ENCODE peak calls at places on chromosomes 13 and 19, in six cellular contexts. L is SHP77 treated with DMSO at 0.1 percent for 48 hours; F is cardiac fibroblast; W is AG08395; O is stimulated activated CD8-positive, alpha-beta memory T cell treated with anti-CD3 and anti-CD28 coated beads, Interleukin-4, amount 100 ng/mL, for 48 hours; U is foreskin fibroblast. K is an unnamed sample.

GRCh38 chr13:74443623-74444022 is 309.4 kb upstream of the KLF12 start:
- DNase-seq in L (no peak), F (peak), W (peak), O (no peak), U (peak), K (peak)

GRCh38 chr19:46721269-46722003 is 4.5 kb upstream of the PRKD2 start:
- DNase-seq in L (no peak), F (no peak), W (no peak), O (no peak), U (no peak), K (no peak)

GRCh38 chr19:6250909-6251308 is 28.9 kb downstream of the MLLT1 start:
- DNase-seq in L (no peak), F (no peak), W (no peak), O (no peak), U (no peak), K (no peak)

GRCh38 chr19:49224856-49225255 is 67.3 kb downstream of the TRPM4 start:
- DNase-seq in L (peak), F (peak), W (peak), O (peak), U (peak), K (peak)

GRCh38 chr19:15583346-15583745 is 31.7 kb upstream of the CYP4F8 start:
- DNase-seq in L (no peak), F (no peak), W (no peak), O (no peak), U (no peak), K (no peak)

GRCh38 chr13:72648513-72649065 is 78.8 kb downstream of the MZT1 start:
- DNase-seq in L (no peak), F (no peak), W (no peak), O (no peak), U (no peak), K (peak)

GRCh38 chr19:12778020-12778904 is 2.9 kb upstream of the HOOK2 start:
- DNase-seq in L (peak), F (peak), W (peak), O (peak), U (peak), K (peak)

GRCh38 chr13:30020726-30021312 is 170.4 kb upstream of the UBL3 start:
- DNase-seq in L (no peak), F (peak), W (peak), O (no peak), U (peak), K (peak)

GRCh38 chr13:40379794-40380608 is 286.4 kb downstream of the FOXO1 start:
- DNase-seq in L (no peak), F (no peak), W (no peak), O (no peak), U (no peak), K (no peak)

GRCh38 chr13:42753697-42754096 is 27.7 kb upstream of the FAM216B start:
- DNase-seq in L (no peak), F (peak), W (no peak), O (no peak), U (no peak), K (peak)

GRCh38 chr19:35545855-35546381 is 492 bp downstream of the TMEM147 start:
- DNase-seq in L (no peak), F (peak), W (peak), O (peak), U (peak), K (no peak)

GRCh38 chr19:56827708-56828107 is 12.8 kb downstream of the PEG3 start:
- DNase-seq in L (no peak), F (no peak), W (no peak), O (no peak), U (no peak), K (no peak)

GRCh38 chr19:52010674-52011073 is 2.7 kb upstream of the ZNF615 start:
- DNase-seq in L (no peak), F (no peak), W (no peak), O (no peak), U (no peak), K (no peak)

GRCh38 chr13:79692846-79693245 is 211.9 kb downstream of the NDFIP2 start:
- DNase-seq in L (no peak), F (peak), W (peak), O (no peak), U (peak), K (peak)

GRCh38 chr19:1590641-1591397 is 1.8 kb downstream of the MBD3 start:
- DNase-seq in L (no peak), F (peak), W (peak), O (peak), U (peak), K (no peak)

GRCh38 chr19:52190679-52191293 is 934 bp downstream of the PPP2R1A start:
- DNase-seq in L (no peak), F (peak), W (peak), O (peak), U (peak), K (peak)

GRCh38 chr19:13817615-13818371 is 22.6 kb downstream of the ZSWIM4 start:
- DNase-seq in L (no peak), F (no peak), W (no peak), O (peak), U (no peak), K (no peak)

GRCh38 chr13:26999499-26999898 is 172.1 kb downstream of the USP12 start:
- DNase-seq in L (no peak), F (no peak), W (no peak), O (no peak), U (no peak), K (no peak)

GRCh38 chr13:105962080-105962479 is 573.4 kb downstream of the EFNB2 start:
- DNase-seq in L (no peak), F (no peak), W (no peak), O (no peak), U (no peak), K (no peak)

GRCh38 chr19:42140125-42140754 is 8.0 kb upstream of the POU2F2 start:
- DNase-seq in L (no peak), F (peak), W (peak), O (peak), U (peak), K (peak)

GRCh38 chr19:588093-588742 is 1.5 kb upstream of the HCN2 start:
- DNase-seq in L (peak), F (peak), W (peak), O (peak), U (peak), K (peak)

GRCh38 chr13:30846311-30846710 is 59.8 kb upstream of the MEDAG start:
- DNase-seq in L (no peak), F (peak), W (peak), O (no peak), U (peak), K (peak)

GRCh38 chr19:51784922-51785690 is 9.9 kb upstream of the FPR3 start:
- DNase-seq in L (no peak), F (peak), W (peak), O (peak), U (peak), K (peak)

K was measured in fibroblast of villous mesenchyme.